ENCODE peak calls at places on chromosomes 16 and 17, in seven cellular contexts. U is NCI-H2081, A is HFFc6, O is HTR-8/SVneo, D is iPS-NIHi11, Z is C1 segment of cervical spinal cord, E is midbrain. L is an unnamed sample.

GRCh38 chr17:864315-864714 is 82.2 kb downstream of the MRM3 start:
- DNase-seq in D (no peak), U (no peak), Z (no peak), E (no peak), A (no peak), O (no peak), L (no peak)

GRCh38 chr17:45843722-45844121 is 959 bp upstream of the SPPL2C start:
- DNase-seq in A (no peak), O (no peak), D (no peak), Z (no peak), E (no peak), U (no peak), L (no peak)

GRCh38 chr16:4653981-4654380 is 29.4 kb downstream of the MGRN1 start:
- DNase-seq in Z (no peak), D (no peak), U (no peak), O (no peak), A (no peak), E (no peak), L (no peak)

GRCh38 chr17:82164853-82165252 is 47.8 kb downstream of the CCDC57 start:
- DNase-seq in D (no peak), E (no peak), A (no peak), Z (no peak), U (no peak), O (no peak), L (no peak)

GRCh38 chr17:29665480-29665807 is 42.7 kb upstream of the CORO6 start:
- DNase-seq in O (no peak), D (no peak), U (no peak), E (no peak), A (no peak), Z (no peak), L (no peak)

GRCh38 chr17:41580244-41580575 is 6.5 kb downstream of the KRT14 start:
- DNase-seq in D (no peak), Z (no peak), U (no peak), E (no peak), O (no peak), A (no peak), L (no peak)

GRCh38 chr17:50817142-50817751 is 18.1 kb upstream of the WFIKKN2 start:
- DNase-seq in D (peak; percentile 80), U (no peak), E (peak; percentile 64), O (peak; percentile 70), Z (no peak), A (no peak), L (no peak)

GRCh38 chr17:35046740-35047283 is 16.7 kb downstream of the RFFL start:
- DNase-seq in O (peak; percentile 28), A (no peak), D (no peak), Z (no peak), U (no peak), E (no peak), L (peak; percentile 86)

GRCh38 chr16:4847774-4848587 is 700 bp downstream of the UBN1 start:
- DNase-seq in A (peak; percentile 61), Z (no peak), U (no peak), D (peak; percentile 66), O (peak; percentile 32), E (no peak), L (peak; percentile 56)

GRCh38 chr16:22278841-22279240 is 18.4 kb upstream of the POLR3E start:
- DNase-seq in U (no peak), A (no peak), E (no peak), O (no peak), D (peak; percentile 53), Z (no peak), L (no peak)

GRCh38 chr17:10268005-10268404 is 69.6 kb upstream of the GAS7 start:
- DNase-seq in E (no peak), A (no peak), D (no peak), O (no peak), Z (no peak), U (no peak), L (no peak)

GRCh38 chr17:16917995-16918394 is 53.9 kb downstream of the TNFRSF13B start:
- DNase-seq in Z (no peak), D (no peak), O (no peak), A (no peak), E (no peak), U (no peak), L (no peak)

GRCh38 chr16:85173981-85174751 is 61.9 kb upstream of the CIBAR2 start:
- DNase-seq in U (peak; percentile 38), Z (no peak), D (no peak), E (no peak), A (peak; percentile 88), O (peak; percentile 78), L (peak; percentile 86)

GRCh38 chr16:11583171-11583570 is 3.5 kb downstream of the LITAF start:
- DNase-seq in Z (no peak), A (peak; percentile 41), O (no peak), D (no peak), E (no peak), U (no peak), L (no peak)

GRCh38 chr16:23784811-23785447 is 30.1 kb downstream of the CHP2 start:
- DNase-seq in U (no peak), O (no peak), Z (no peak), D (no peak), A (peak; percentile 53), E (no peak), L (peak; percentile 39)

GRCh38 chr17:31226950-31227349 is 70.1 kb downstream of the OMG start:
- DNase-seq in A (no peak), O (no peak), E (no peak), D (no peak), U (no peak), Z (no peak), L (no peak)

GRCh38 chr16:48591976-48592375 is 18.0 kb downstream of the N4BP1 start:
- DNase-seq in O (no peak), D (no peak), E (no peak), Z (no peak), U (no peak), A (no peak), L (no peak)

GRCh38 chr17:48016112-48016511 is 21.5 kb downstream of the COPZ2 start:
- DNase-seq in O (no peak), Z (no peak), E (no peak), D (no peak), U (no peak), A (no peak), L (peak; percentile 81)

GRCh38 chr16:55955845-55956244 is 80.7 kb upstream of the CES5A start:
- DNase-seq in A (no peak), D (no peak), E (peak; percentile 13), O (no peak), Z (no peak), U (no peak), L (no peak)

GRCh38 chr16:84791088-84791487 is 28.7 kb upstream of the CRISPLD2 start:
- DNase-seq in D (no peak), Z (no peak), O (no peak), E (no peak), A (no peak), U (no peak), L (no peak)

GRCh38 chr16:77211880-77212735 is 12.9 kb downstream of the SYCE1L start:
- DNase-seq in D (peak; percentile 94), O (no peak), Z (no peak), A (no peak), U (peak; percentile 80), E (no peak), L (no peak)

GRCh38 chr17:76687278-76688164 is 23.2 kb downstream of the MXRA7 start:
- DNase-seq in A (no peak), O (no peak), D (no peak), E (peak; percentile 53), U (no peak), Z (no peak), L (no peak)

GRCh38 chr17:41392278-41392677 is 5.1 kb downstream of the KRT31 start:
- DNase-seq in E (no peak), O (no peak), U (no peak), A (peak; percentile 29), Z (no peak), D (no peak), L (peak; percentile 29)

GRCh38 chr16:1488054-1488601 is 616 bp downstream of the PTX4 start:
- DNase-seq in D (no peak), U (no peak), E (no peak), A (no peak), Z (no peak), O (no peak), L (no peak)

GRCh38 chr17:61926831-61927210 is 961 bp downstream of the INTS2 start:
- DNase-seq in Z (no peak), O (no peak), A (peak; percentile 35), U (no peak), E (no peak), D (no peak), L (no peak)

GRCh38 chr16:24540575-24541240 is 1.3 kb downstream of the RBBP6 start:
- DNase-seq in D (no peak), E (no peak), O (no peak), A (peak; percentile 7), U (no peak), Z (no peak), L (peak; percentile 31)

GRCh38 chr17:12256380-12256995 is 235.8 kb downstream of the MAP2K4 start:
- DNase-seq in U (no peak), O (peak; percentile 59), A (peak; percentile 66), Z (no peak), D (peak; percentile 52), E (peak; percentile 47), L (peak; percentile 17)

GRCh38 chr17:57999496-58000017 is 7.5 kb downstream of the SRSF1 start:
- DNase-seq in E (peak; percentile 73), A (peak; percentile 76), D (peak; percentile 13), Z (no peak), U (peak; percentile 75), O (peak; percentile 56), L (peak; percentile 65)

GRCh38 chr16:49352923-49353322 is 20.7 kb upstream of the C16orf78 start:
- DNase-seq in E (no peak), A (no peak), O (no peak), D (peak; percentile 76), Z (no peak), U (no peak), L (no peak)

GRCh38 chr16:74830646-74831045 is 56.0 kb upstream of the FA2H start:
- DNase-seq in O (peak; percentile 19), A (no peak), U (no peak), D (no peak), E (no peak), Z (no peak), L (no peak)

GRCh38 chr17:50347894-50348291 is 2.0 kb downstream of the XYLT2 start:
- DNase-seq in D (no peak), E (no peak), U (no peak), A (no peak), Z (no peak), O (no peak), L (no peak)

GRCh38 chr17:49753959-49754391 is 10.0 kb downstream of the FAM117A start:
- DNase-seq in O (no peak), D (no peak), A (no peak), U (no peak), E (no peak), Z (no peak), L (no peak)

GRCh38 chr17:43416998-43417891 is 18.5 kb downstream of the ARL4D start:
- DNase-seq in D (no peak), Z (no peak), A (peak; percentile 37), U (no peak), E (no peak), O (no peak), L (no peak)

GRCh38 chr16:72198021-72198420 is 26.1 kb upstream of the PMFBP1 start:
- DNase-seq in O (no peak), D (no peak), U (no peak), E (peak; percentile 67), Z (no peak), A (peak; percentile 59), L (no peak)

GRCh38 chr17:17051380-17051779 is 9.1 kb downstream of the MPRIP start:
- DNase-seq in A (no peak), O (no peak), U (no peak), D (no peak), E (no peak), Z (no peak), L (no peak)

GRCh38 chr17:39695089-39695474 is 4.8 kb upstream of the ERBB2 start:
- DNase-seq in O (no peak), E (no peak), Z (no peak), A (no peak), D (no peak), U (no peak), L (no peak)